ENCODE peak calls at places on chromosomes 6 and 20, in nine cellular contexts. X is endothelial cell, Y is NCI-H524 treated with DMSO at 0.1 percent for 48 hours, F is astrocyte of the spinal cord, L is SJSA1, U is B cell, P is hypothalamus, H is NCI-H345, K is heart right ventricle. J is an unnamed sample.
A peak's percentile ranks its signal among the peaks of the same experiment; 100 is the strongest.

GRCh38 chr6:159969921-159970320 is 1.0 kb downstream of the IGF2R start:
- DNase-seq in X (peak; percentile 50), Y (peak; percentile 36), F (peak; percentile 78), L (peak; percentile 58), U (no peak), P (no peak), H (peak; percentile 34), K (peak; percentile 74), J (peak; percentile 29)

GRCh38 chr6:104527761-104528415 is 331.8 kb downstream of the HACE1 start:
- DNase-seq in X (peak; percentile 44), Y (no peak), F (peak; percentile 34), L (peak; percentile 22), U (no peak), P (no peak), H (no peak), K (no peak), J (no peak)

GRCh38 chr6:56242343-56242742 is 5.0 kb downstream of the COL21A1 start:
- DNase-seq in X (no peak), Y (no peak), F (peak; percentile 25), L (no peak), U (no peak), P (no peak), H (no peak), K (no peak), J (no peak)

GRCh38 chr6:34131326-34132081 is 14.4 kb downstream of the GRM4 start:
- DNase-seq in X (no peak), Y (no peak), F (no peak), L (no peak), U (no peak), P (no peak), H (no peak), K (no peak), J (no peak)

GRCh38 chr6:160931378-160932343 is 59.9 kb upstream of the MAP3K4 start:
- DNase-seq in X (no peak), Y (no peak), F (peak; percentile 8), L (no peak), U (no peak), P (no peak), H (no peak), K (no peak), J (no peak)

GRCh38 chr6:161440299-161440698 is 166.4 kb upstream of the AGPAT4 start:
- DNase-seq in X (no peak), Y (no peak), F (no peak), L (no peak), U (no peak), P (no peak), H (no peak), K (no peak), J (no peak)

GRCh38 chr20:53940883-53941546 is 129.4 kb downstream of the BCAS1 start:
- DNase-seq in X (no peak), Y (no peak), F (peak; percentile 94), L (peak; percentile 89), U (no peak), P (no peak), H (no peak), K (peak; percentile 48), J (no peak)

GRCh38 chr20:33808388-33808787 is 2.8 kb upstream of the CHMP4B start:
- DNase-seq in X (no peak), Y (no peak), F (no peak), L (no peak), U (no peak), P (no peak), H (no peak), K (no peak), J (no peak)

GRCh38 chr6:126016591-126016990 is 30.3 kb downstream of the TRMT11 start:
- DNase-seq in X (no peak), Y (no peak), F (no peak), L (no peak), U (no peak), P (no peak), H (no peak), K (no peak), J (no peak)

GRCh38 chr6:106870824-106871300 is 103.7 kb downstream of the CD24 start:
- DNase-seq in X (no peak), Y (no peak), F (no peak), L (no peak), U (no peak), P (no peak), H (no peak), K (no peak), J (no peak)

GRCh38 chr6:159106627-159107241 is 61.9 kb upstream of the TAGAP start:
- DNase-seq in X (peak; percentile 65), Y (peak; percentile 91), F (peak; percentile 40), L (peak; percentile 59), U (peak; percentile 63), P (peak; percentile 69), H (peak; percentile 78), K (peak; percentile 76), J (peak; percentile 72)

GRCh38 chr6:157954150-157955117 is 27.2 kb upstream of the SYNJ2 start:
- DNase-seq in X (peak; percentile 32), Y (no peak), F (no peak), L (no peak), U (no peak), P (no peak), H (no peak), K (no peak), J (no peak)

GRCh38 chr20:44629542-44629941 is 22.0 kb downstream of the ADA start:
- DNase-seq in X (no peak), Y (no peak), F (no peak), L (no peak), U (no peak), P (no peak), H (no peak), K (no peak), J (no peak)

GRCh38 chr6:18053071-18053475 is 65.6 kb upstream of the KIF13A start:
- DNase-seq in X (no peak), Y (no peak), F (no peak), L (no peak), U (no peak), P (no peak), H (no peak), K (no peak), J (no peak)

GRCh38 chr6:139443226-139444112 is 69.0 kb upstream of the CITED2 start:
- DNase-seq in X (no peak), Y (no peak), F (peak; percentile 28), L (peak; percentile 68), U (no peak), P (no peak), H (no peak), K (no peak), J (no peak)

GRCh38 chr6:129251669-129252376 is 368.9 kb downstream of the LAMA2 start:
- DNase-seq in X (peak; percentile 69), Y (peak; percentile 46), F (peak; percentile 75), L (peak; percentile 66), U (peak; percentile 14), P (peak; percentile 18), H (peak; percentile 27), K (peak; percentile 48), J (no peak)

GRCh38 chr6:17703256-17703694 is 3.5 kb downstream of the NUP153 start:
- DNase-seq in X (no peak), Y (no peak), F (peak; percentile 68), L (peak; percentile 48), U (no peak), P (no peak), H (no peak), K (peak; percentile 10), J (no peak)

GRCh38 chr6:3500262-3501001 is 43.6 kb upstream of the SLC22A23 start:
- DNase-seq in X (no peak), Y (no peak), F (peak; percentile 84), L (peak; percentile 64), U (no peak), P (no peak), H (no peak), K (no peak), J (no peak)

GRCh38 chr6:117304446-117304845 is 39.1 kb downstream of the VGLL2 start:
- DNase-seq in X (no peak), Y (no peak), F (no peak), L (no peak), U (no peak), P (no peak), H (no peak), K (no peak), J (no peak)